ENCODE peak calls at places on chromosomes 1 and 21, in nine cellular contexts. L is suprapubic skin; X is WTC11; G is CD8-positive, alpha-beta memory T cell; U is NCI-H69; W is hepatocyte; A is naive thymus-derived CD4-positive, alpha-beta T cell; R is stimulated activated naive CD8-positive, alpha-beta T cell treated with anti-CD3 and anti-CD28 coated beads, Interleukin-15, amount 100 ng/mL, for 72 hours; H is right atrium auricular region. N is an unnamed sample.
A peak's percentile ranks its signal among the peaks of the same experiment; 100 is the strongest.

GRCh38 chr1:5376538-5377247 is 615.5 kb downstream of the NPHP4 start:
- DNase-seq in L (peak; percentile 67), X (no peak), G (no peak), U (no peak), W (no peak), A (no peak), R (no peak), H (no peak), N (no peak)

GRCh38 chr1:200966934-200967333 is 56.6 kb downstream of the KIF21B start:
- DNase-seq in L (no peak), X (no peak), G (no peak), U (no peak), W (no peak), A (no peak), R (no peak), H (no peak), N (no peak)

GRCh38 chr1:158283965-158284364 is 5.8 kb upstream of the CD1C start:
- DNase-seq in L (no peak), X (no peak), G (no peak), U (no peak), W (no peak), A (no peak), R (no peak), H (no peak), N (no peak)

GRCh38 chr1:206808615-206809014 is 36.3 kb upstream of the IL10 start:
- DNase-seq in L (no peak), X (no peak), G (peak; percentile 18), U (peak; percentile 58), W (peak; percentile 41), A (peak; percentile 58), R (peak; percentile 52), H (no peak), N (no peak)

GRCh38 chr1:10662090-10662688 is 134.3 kb downstream of the CASZ1 start:
- DNase-seq in L (no peak), X (no peak), G (no peak), U (no peak), W (no peak), A (no peak), R (no peak), H (no peak), N (no peak)

GRCh38 chr1:186793582-186793927 is 35.2 kb upstream of the PLA2G4A start:
- DNase-seq in L (no peak), X (no peak), G (no peak), U (no peak), W (no peak), A (no peak), R (no peak), H (no peak), N (no peak)

GRCh38 chr1:31931241-31932225 is 6.6 kb downstream of the PTP4A2 start:
- DNase-seq in L (no peak), X (no peak), G (no peak), U (peak; percentile 33), W (peak; percentile 21), A (no peak), R (no peak), H (no peak), N (no peak)

GRCh38 chr1:74010206-74010605 is 187.8 kb downstream of the LRRIQ3 start:
- DNase-seq in L (no peak), X (peak; percentile 12), G (no peak), U (no peak), W (no peak), A (no peak), R (no peak), H (no peak), N (no peak)

GRCh38 chr1:223667484-223668182 is 2.1 kb upstream of the CAPN8 start:
- DNase-seq in L (no peak), X (no peak), G (no peak), U (no peak), W (no peak), A (no peak), R (no peak), H (no peak), N (no peak)

GRCh38 chr21:29904359-29905282 is 35.2 kb downstream of the GRIK1 start:
- DNase-seq in L (no peak), X (no peak), G (no peak), U (peak; percentile 68), W (no peak), A (no peak), R (no peak), H (no peak), N (no peak)

GRCh38 chr1:155178441-155179106 is 4.9 kb downstream of the TRIM46 start:
- DNase-seq in L (peak; percentile 66), X (no peak), G (no peak), U (no peak), W (peak; percentile 4), A (no peak), R (no peak), H (no peak), N (no peak)

GRCh38 chr1:169363046-169363756 is 4.4 kb downstream of the NME7 start:
- DNase-seq in L (no peak), X (no peak), G (no peak), U (no peak), W (no peak), A (no peak), R (peak; percentile 41), H (no peak), N (no peak)

GRCh38 chr1:15513192-15513591 is 10.8 kb downstream of the CASP9 start:
- DNase-seq in L (no peak), X (no peak), G (no peak), U (no peak), W (no peak), A (no peak), R (no peak), H (no peak), N (no peak)

GRCh38 chr1:150808851-150809250 is 791 bp upstream of the CTSK start:
- DNase-seq in L (no peak), X (no peak), G (no peak), U (no peak), W (no peak), A (no peak), R (no peak), H (no peak), N (no peak)

GRCh38 chr21:45574081-45574501 is 31.9 kb upstream of the SLC19A1 start:
- DNase-seq in L (peak; percentile 74), X (no peak), G (no peak), U (no peak), W (no peak), A (no peak), R (no peak), H (no peak), N (no peak)

GRCh38 chr1:169186106-169186505 is 79.6 kb downstream of the ATP1B1 start:
- DNase-seq in L (no peak), X (no peak), G (no peak), U (peak; percentile 36), W (no peak), A (no peak), R (no peak), H (no peak), N (no peak)

GRCh38 chr1:232726048-232726779 is 79.0 kb upstream of the MAP10 start:
- DNase-seq in L (no peak), X (no peak), G (no peak), U (no peak), W (no peak), A (no peak), R (no peak), H (no peak), N (no peak)

GRCh38 chr1:77817368-77818209 is 38.1 kb downstream of the MIGA1 start:
- DNase-seq in L (no peak), X (no peak), G (no peak), U (no peak), W (no peak), A (no peak), R (no peak), H (no peak), N (no peak)

GRCh38 chr1:197958438-197958837 is 41.3 kb downstream of the LHX9 start:
- DNase-seq in L (no peak), X (no peak), G (no peak), U (peak; percentile 98), W (no peak), A (no peak), R (no peak), H (no peak), N (no peak)

GRCh38 chr1:119040906-119041305 is 52.8 kb upstream of the TBX15 start:
- DNase-seq in L (no peak), X (no peak), G (no peak), U (no peak), W (peak; percentile 13), A (no peak), R (no peak), H (peak; percentile 81), N (peak; percentile 45)

GRCh38 chr1:211677659-211678058 is 2.2 kb upstream of the NEK2 start:
- DNase-seq in L (no peak), X (no peak), G (no peak), U (no peak), W (no peak), A (no peak), R (no peak), H (no peak), N (no peak)

GRCh38 chr1:232915212-232915611 is 35.2 kb upstream of the NTPCR start:
- DNase-seq in L (no peak), X (no peak), G (no peak), U (no peak), W (no peak), A (no peak), R (no peak), H (no peak), N (no peak)

GRCh38 chr1:243917863-243918565 is 68.0 kb upstream of the AKT3 start:
- DNase-seq in L (no peak), X (no peak), G (no peak), U (peak; percentile 50), W (no peak), A (no peak), R (peak; percentile 2), H (no peak), N (no peak)

GRCh38 chr1:159218846-159219636 is 14.4 kb downstream of the ACKR1 start:
- DNase-seq in L (no peak), X (no peak), G (no peak), U (no peak), W (no peak), A (no peak), R (no peak), H (no peak), N (no peak)

GRCh38 chr1:204041803-204042505 is 31.0 kb upstream of the SOX13 start:
- DNase-seq in L (no peak), X (no peak), G (no peak), U (peak; percentile 17), W (no peak), A (no peak), R (no peak), H (no peak), N (no peak)

GRCh38 chr1:201685485-201685884 is 143.5 kb upstream of the IPO9 start:
- DNase-seq in L (no peak), X (no peak), G (no peak), U (no peak), W (no peak), A (no peak), R (no peak), H (no peak), N (no peak)

GRCh38 chr1:227899141-227899819 is 48.5 kb downstream of the WNT9A start:
- DNase-seq in L (peak; percentile 73), X (no peak), G (no peak), U (no peak), W (no peak), A (no peak), R (no peak), H (no peak), N (no peak)

GRCh38 chr1:186806477-186806876 is 22.3 kb upstream of the PLA2G4A start:
- DNase-seq in L (no peak), X (peak; percentile 33), G (no peak), U (peak; percentile 10), W (no peak), A (no peak), R (no peak), H (no peak), N (no peak)

GRCh38 chr1:25771246-25772114 is 28.5 kb upstream of the SELENON start:
- DNase-seq in L (no peak), X (peak; percentile 32), G (no peak), U (peak; percentile 83), W (peak; percentile 76), A (peak; percentile 68), R (no peak), H (no peak), N (peak; percentile 79)

GRCh38 chr1:169368406-169368769 is 393 bp downstream of the BLZF1 start:
- DNase-seq in L (no peak), X (no peak), G (peak; percentile 15), U (peak; percentile 48), W (peak; percentile 26), A (no peak), R (peak; percentile 24), H (no peak), N (no peak)

GRCh38 chr1:174433451-174433850 is 14.3 kb upstream of the GPR52 start:
- DNase-seq in L (no peak), X (no peak), G (no peak), U (no peak), W (no peak), A (no peak), R (no peak), H (no peak), N (no peak)

N was measured in psoas muscle.